ENCODE peak calls at places on chromosome 1, in five cellular contexts. One of them, this sample, is unnamed.

GRCh38 chr1:211947396-211948295 is 87.7 kb downstream of the INTS7 start:
- DNase-seq in AG10803: no peak
- DNase-seq in NCI-H2081: peak
- DNase-seq in NCI-H2107: peak
- DNase-seq in stimulated activated CD4-positive, alpha-beta T cell treated with anti-CD3 and anti-CD28 coated beads, Interleukin-12 subunit alpha, Interleukin-12 subunit beta, amount 100 ng/mL, for 24 hours: no peak
- DNase-seq in this sample: no peak

GRCh38 chr1:154931940-154932487 is 4.5 kb downstream of the PMVK start:
- DNase-seq in AG10803: no peak
- DNase-seq in NCI-H2081: no peak
- DNase-seq in NCI-H2107: no peak
- DNase-seq in stimulated activated CD4-positive, alpha-beta T cell treated with anti-CD3 and anti-CD28 coated beads, Interleukin-12 subunit alpha, Interleukin-12 subunit beta, amount 100 ng/mL, for 24 hours: no peak
- DNase-seq in this sample: no peak

GRCh38 chr1:219699870-219700269 is 87.0 kb upstream of the ZC3H11B start:
- DNase-seq in AG10803: no peak
- DNase-seq in NCI-H2081: no peak
- DNase-seq in NCI-H2107: no peak
- DNase-seq in stimulated activated CD4-positive, alpha-beta T cell treated with anti-CD3 and anti-CD28 coated beads, Interleukin-12 subunit alpha, Interleukin-12 subunit beta, amount 100 ng/mL, for 24 hours: no peak
- DNase-seq in this sample: no peak

GRCh38 chr1:155669233-155670162 is 19.1 kb downstream of the YY1AP1 start:
- DNase-seq in AG10803: no peak
- DNase-seq in NCI-H2081: no peak
- DNase-seq in NCI-H2107: no peak
- DNase-seq in stimulated activated CD4-positive, alpha-beta T cell treated with anti-CD3 and anti-CD28 coated beads, Interleukin-12 subunit alpha, Interleukin-12 subunit beta, amount 100 ng/mL, for 24 hours: no peak
- DNase-seq in this sample: no peak

GRCh38 chr1:178621822-178622221 is 103.2 kb upstream of the RALGPS2 start:
- DNase-seq in AG10803: no peak
- DNase-seq in NCI-H2081: no peak
- DNase-seq in NCI-H2107: no peak
- DNase-seq in stimulated activated CD4-positive, alpha-beta T cell treated with anti-CD3 and anti-CD28 coated beads, Interleukin-12 subunit alpha, Interleukin-12 subunit beta, amount 100 ng/mL, for 24 hours: no peak
- DNase-seq in this sample: no peak

GRCh38 chr1:220151454-220151853 is 57.5 kb downstream of the IARS2 start:
- DNase-seq in AG10803: peak
- DNase-seq in NCI-H2081: no peak
- DNase-seq in NCI-H2107: no peak
- DNase-seq in stimulated activated CD4-positive, alpha-beta T cell treated with anti-CD3 and anti-CD28 coated beads, Interleukin-12 subunit alpha, Interleukin-12 subunit beta, amount 100 ng/mL, for 24 hours: no peak
- DNase-seq in this sample: no peak

GRCh38 chr1:162873671-162874666 is 13.0 kb upstream of the CCDC190 start:
- DNase-seq in AG10803: peak
- DNase-seq in NCI-H2081: peak
- DNase-seq in NCI-H2107: no peak
- DNase-seq in stimulated activated CD4-positive, alpha-beta T cell treated with anti-CD3 and anti-CD28 coated beads, Interleukin-12 subunit alpha, Interleukin-12 subunit beta, amount 100 ng/mL, for 24 hours: no peak
- DNase-seq in this sample: no peak

GRCh38 chr1:91173379-91173890 is 151.6 kb upstream of the ZNF644 start:
- DNase-seq in AG10803: peak
- DNase-seq in NCI-H2081: peak
- DNase-seq in NCI-H2107: no peak
- DNase-seq in stimulated activated CD4-positive, alpha-beta T cell treated with anti-CD3 and anti-CD28 coated beads, Interleukin-12 subunit alpha, Interleukin-12 subunit beta, amount 100 ng/mL, for 24 hours: no peak
- DNase-seq in this sample: no peak

GRCh38 chr1:241802849-241803248 is 45.2 kb upstream of the EXO1 start:
- DNase-seq in AG10803: no peak
- DNase-seq in NCI-H2081: no peak
- DNase-seq in NCI-H2107: no peak
- DNase-seq in stimulated activated CD4-positive, alpha-beta T cell treated with anti-CD3 and anti-CD28 coated beads, Interleukin-12 subunit alpha, Interleukin-12 subunit beta, amount 100 ng/mL, for 24 hours: no peak
- DNase-seq in this sample: no peak

GRCh38 chr1:224641030-224641429 is 24.9 kb downstream of the CNIH3 start:
- DNase-seq in AG10803: no peak
- DNase-seq in NCI-H2081: no peak
- DNase-seq in NCI-H2107: peak
- DNase-seq in stimulated activated CD4-positive, alpha-beta T cell treated with anti-CD3 and anti-CD28 coated beads, Interleukin-12 subunit alpha, Interleukin-12 subunit beta, amount 100 ng/mL, for 24 hours: no peak
- DNase-seq in this sample: no peak

GRCh38 chr1:22717038-22717758 is 6.6 kb downstream of the EPHB2 start:
- DNase-seq in AG10803: no peak
- DNase-seq in NCI-H2081: peak
- DNase-seq in NCI-H2107: no peak
- DNase-seq in stimulated activated CD4-positive, alpha-beta T cell treated with anti-CD3 and anti-CD28 coated beads, Interleukin-12 subunit alpha, Interleukin-12 subunit beta, amount 100 ng/mL, for 24 hours: no peak
- DNase-seq in this sample: no peak

This sample was measured in activated CD4-positive, alpha-beta T cell treated with anti-CD3 and anti-CD28 coated beads, Interleukin-2, amount 50 U/mL, for 24 hours.